ENCODE peak calls at places on chromosomes 7 and 10, in ten cellular contexts. U, P, B, F, M, T, L, V, D and Y are unnamed samples.

GRCh38 chr10:13852872-13853271 is 266.1 kb downstream of the PRPF18 start:
- DNase-seq in U (no peak), P (no peak), B (no peak), F (no peak), M (no peak), T (no peak), L (no peak), V (no peak), D (no peak), Y (no peak)

GRCh38 chr10:72334196-72334831 is 20.4 kb downstream of the DNAJB12 start:
- DNase-seq in U (no peak), P (no peak), B (no peak), F (no peak), M (no peak), T (peak; percentile 46), L (no peak), V (no peak), D (no peak), Y (peak; percentile 75)

GRCh38 chr10:50637003-50637579 is 13.3 kb upstream of the SGMS1 start:
- DNase-seq in U (no peak), P (no peak), B (no peak), F (no peak), M (no peak), T (no peak), L (no peak), V (no peak), D (no peak), Y (no peak)

GRCh38 chr7:28433604-28434254 is 21.4 kb downstream of the CREB5 start:
- DNase-seq in U (no peak), P (no peak), B (peak; percentile 45), F (no peak), M (no peak), T (no peak), L (no peak), V (no peak), D (no peak), Y (peak; percentile 18)

GRCh38 chr10:63175534-63175933 is 42.4 kb downstream of the NRBF2 start:
- DNase-seq in U (no peak), P (no peak), B (no peak), F (no peak), M (no peak), T (no peak), L (no peak), V (no peak), D (no peak), Y (no peak)

GRCh38 chr7:138705122-138705521 is 4.0 kb upstream of the SVOPL start:
- DNase-seq in U (no peak), P (no peak), B (peak; percentile 73), F (no peak), M (no peak), T (no peak), L (no peak), V (no peak), D (no peak), Y (no peak)

GRCh38 chr7:101688183-101688831 is 59.2 kb upstream of the MYL10 start:
- DNase-seq in U (no peak), P (peak; percentile 85), B (peak; percentile 90), F (peak; percentile 84), M (peak; percentile 76), T (peak; percentile 58), L (peak; percentile 77), V (no peak), D (peak; percentile 82), Y (peak; percentile 88)

GRCh38 chr7:55307123-55307916 is 57.8 kb upstream of the LANCL2 start:
- DNase-seq in U (no peak), P (no peak), B (peak; percentile 47), F (no peak), M (no peak), T (no peak), L (no peak), V (no peak), D (no peak), Y (no peak)

GRCh38 chr7:519429-519973 is at the start of gene PDGFA:
- DNase-seq in U (no peak), P (no peak), B (peak; percentile 64), F (no peak), M (peak; percentile 77), T (no peak), L (no peak), V (no peak), D (peak; percentile 68), Y (no peak)

GRCh38 chr7:7971308-7972040 is 2.9 kb downstream of the GLCCI1 start:
- DNase-seq in U (no peak), P (no peak), B (no peak), F (no peak), M (no peak), T (no peak), L (no peak), V (no peak), D (no peak), Y (no peak)

GRCh38 chr7:98396768-98397167 is 4.1 kb downstream of the BAIAP2L1 start:
- DNase-seq in U (no peak), P (no peak), B (no peak), F (no peak), M (no peak), T (no peak), L (no peak), V (no peak), D (no peak), Y (no peak)

GRCh38 chr7:98399462-98399861 is 1.4 kb downstream of the BAIAP2L1 start:
- DNase-seq in U (no peak), P (no peak), B (no peak), F (no peak), M (no peak), T (no peak), L (no peak), V (no peak), D (no peak), Y (no peak)

GRCh38 chr7:98398567-98399372 is 2.1 kb downstream of the BAIAP2L1 start:
- DNase-seq in U (no peak), P (no peak), B (no peak), F (no peak), M (no peak), T (no peak), L (no peak), V (no peak), D (no peak), Y (no peak)

GRCh38 chr7:98400538-98401427 is at the start of gene BAIAP2L1:
- DNase-seq in U (peak; percentile 48), P (peak; percentile 67), B (peak; percentile 40), F (peak; percentile 97), M (peak; percentile 85), T (peak; percentile 60), L (peak; percentile 96), V (peak; percentile 11), D (peak; percentile 98), Y (peak; percentile 93)

GRCh38 chr7:98399903-98400537 is 870 bp downstream of the BAIAP2L1 start:
- DNase-seq in U (no peak), P (no peak), B (no peak), F (no peak), M (no peak), T (no peak), L (no peak), V (no peak), D (no peak), Y (no peak)
- TF ChIP-seq POLR2A in U (no peak), P (no peak), B (no peak), F (no peak), M (no peak), T (no peak), L (no peak), V (no peak), D (no peak), Y (no peak)

GRCh38 chr10:91294134-91294906 is 73.9 kb downstream of the PCGF5 start:
- DNase-seq in U (no peak), P (no peak), B (no peak), F (no peak), M (no peak), T (no peak), L (no peak), V (no peak), D (no peak), Y (no peak)

GRCh38 chr10:91295346-91295745 is 74.9 kb downstream of the PCGF5 start:
- DNase-seq in U (no peak), P (no peak), B (no peak), F (no peak), M (no peak), T (no peak), L (no peak), V (no peak), D (no peak), Y (no peak)

GRCh38 chr10:91300011-91300575 is 79.6 kb downstream of the PCGF5 start:
- DNase-seq in U (no peak), P (no peak), B (no peak), F (no peak), M (no peak), T (no peak), L (no peak), V (no peak), D (no peak), Y (no peak)

GRCh38 chr10:91296471-91296870 is 76.0 kb downstream of the PCGF5 start:
- DNase-seq in U (no peak), P (peak; percentile 25), B (peak; percentile 16), F (no peak), M (no peak), T (peak; percentile 40), L (no peak), V (no peak), D (no peak), Y (no peak)

DNA sequence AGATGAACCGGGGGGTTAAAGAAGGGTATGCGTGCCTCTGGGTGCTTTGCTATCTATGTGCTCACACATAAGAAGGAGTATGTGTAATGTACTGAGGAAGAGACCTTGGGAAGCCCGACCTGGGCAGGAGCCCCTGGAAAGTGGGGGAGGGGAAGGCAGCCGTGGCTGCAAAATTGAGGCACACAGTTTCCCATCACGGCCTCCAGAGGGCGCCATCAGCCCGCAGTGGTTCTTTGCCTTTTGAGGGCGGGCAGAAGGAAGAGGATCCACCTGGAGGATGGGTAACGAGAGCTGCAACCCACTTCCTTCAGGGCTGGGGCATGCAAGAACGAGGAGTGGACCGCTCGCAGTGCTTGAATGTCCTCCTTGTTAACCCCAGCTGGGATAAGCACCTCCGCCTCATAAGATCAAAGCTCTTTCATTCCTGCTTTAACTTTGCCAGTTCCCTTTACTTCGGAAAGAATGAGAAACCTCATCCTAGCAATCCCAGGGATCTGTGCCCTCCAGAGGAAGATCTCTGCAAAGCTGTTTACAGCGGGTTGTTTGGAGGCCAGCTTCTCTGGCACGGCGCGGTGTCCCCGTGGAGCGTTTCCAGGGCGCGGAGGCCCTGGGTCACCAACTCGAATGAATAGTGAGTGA is 77.9 kb downstream of the PCGF5 start:
- DNase-seq in U (no peak), P (peak; percentile 68), B (peak; percentile 75), F (peak; percentile 71), M (peak; percentile 77), T (peak; percentile 83), L (peak; percentile 80), V (no peak), D (peak; percentile 66), Y (peak; percentile 88)
- TF ChIP-seq POLR2A in U (no peak), P (no peak), B (no peak), F (no peak), M (no peak), T (peak; percentile 25), L (no peak), V (no peak), D (no peak), Y (no peak)

GRCh38 chr10:6053816-6054581 is 8.2 kb downstream of the IL2RA start:
- DNase-seq in U (no peak), P (no peak), B (no peak), F (peak; percentile 52), M (no peak), T (no peak), L (no peak), V (no peak), D (peak; percentile 68), Y (no peak)
- TF ChIP-seq POLR2A in U (no peak), P (no peak), B (no peak), F (no peak), M (no peak), T (no peak), L (no peak), V (no peak), D (no peak), Y (no peak)

GRCh38 chr7:26863504-26864308 is 684 bp downstream of the SKAP2 start:
- DNase-seq in U (peak; percentile 37), P (peak; percentile 20), B (peak; percentile 63), F (no peak), M (no peak), T (no peak), L (no peak), V (no peak), D (no peak), Y (no peak)
- TF ChIP-seq POLR2A in U (no peak), P (no peak), B (no peak), F (no peak), M (no peak), T (no peak), L (no peak), V (no peak), D (no peak), Y (no peak)